ENCODE peak calls at places on chromosomes 16 and 17, in nine cellular contexts. A, L, X, N, B, W, C, F and Z are unnamed samples.

GRCh38 chr17:71527311-71527710 is 593.5 kb upstream of the SOX9 start:
- DNase-seq in A (no peak), L (no peak), X (no peak), N (no peak), B (no peak), W (peak), C (no peak), F (no peak), Z (no peak)

GRCh38 chr17:53135969-53136368 is 686.8 kb upstream of the KIF2B start:
- DNase-seq in A (no peak), L (no peak), X (no peak), N (no peak), B (no peak), W (no peak), C (no peak), F (no peak), Z (no peak)

GRCh38 chr16:31513126-31513525 is 4.9 kb upstream of the RUSF1 start:
- DNase-seq in A (no peak), L (no peak), X (peak), N (no peak), B (peak), W (no peak), C (no peak), F (peak), Z (peak)

GRCh38 chr17:76519667-76520066 is 17.8 kb downstream of the CYGB start:
- DNase-seq in A (no peak), L (no peak), X (no peak), N (no peak), B (no peak), W (no peak), C (no peak), F (no peak), Z (no peak)

GRCh38 chr17:79721993-79722671 is 8.6 kb upstream of the ENPP7 start:
- DNase-seq in A (no peak), L (no peak), X (no peak), N (no peak), B (no peak), W (no peak), C (peak), F (no peak), Z (no peak)

GRCh38 chr16:47143677-47144558 is at the start of gene NETO2:
- DNase-seq in A (no peak), L (peak), X (peak), N (peak), B (no peak), W (no peak), C (peak), F (no peak), Z (no peak)

GRCh38 chr17:77841742-77842141 is 116.8 kb upstream of the TNRC6C start:
- DNase-seq in A (no peak), L (no peak), X (no peak), N (no peak), B (no peak), W (no peak), C (no peak), F (no peak), Z (no peak)

GRCh38 chr17:35931794-35932419 is 1.3 kb upstream of the RDM1 start:
- DNase-seq in A (no peak), L (no peak), X (peak), N (no peak), B (no peak), W (peak), C (no peak), F (no peak), Z (no peak)

GRCh38 chr17:78673395-78673794 is 96.2 kb upstream of the DNAH17 start:
- DNase-seq in A (no peak), L (no peak), X (no peak), N (no peak), B (no peak), W (no peak), C (no peak), F (no peak), Z (no peak)

GRCh38 chr17:82960419-82961271 is 118.8 kb upstream of the METRNL start:
- DNase-seq in A (peak), L (no peak), X (no peak), N (no peak), B (no peak), W (no peak), C (no peak), F (no peak), Z (no peak)

GRCh38 chr17:47896672-47897490 is 845 bp downstream of the SP2 start:
- DNase-seq in A (no peak), L (no peak), X (peak), N (no peak), B (no peak), W (no peak), C (no peak), F (no peak), Z (no peak)

GRCh38 chr16:26863971-26864370 is 202.8 kb upstream of the C16orf82 start:
- DNase-seq in A (no peak), L (no peak), X (no peak), N (no peak), B (no peak), W (no peak), C (no peak), F (no peak), Z (no peak)

GRCh38 chr17:38604479-38605229 is 1.1 kb downstream of the SRCIN1 start:
- DNase-seq in A (no peak), L (no peak), X (no peak), N (no peak), B (no peak), W (no peak), C (peak), F (no peak), Z (no peak)

GRCh38 chr16:84774810-84775209 is 45.0 kb upstream of the CRISPLD2 start:
- DNase-seq in A (no peak), L (no peak), X (peak), N (peak), B (peak), W (peak), C (no peak), F (peak), Z (peak)

GRCh38 chr17:77498875-77499698 is 358.3 kb downstream of the SEC14L1 start:
- DNase-seq in A (no peak), L (peak), X (no peak), N (no peak), B (no peak), W (no peak), C (no peak), F (no peak), Z (no peak)

GRCh38 chr16:50505714-50506542 is 42.3 kb upstream of the NKD1 start:
- DNase-seq in A (no peak), L (no peak), X (no peak), N (no peak), B (no peak), W (no peak), C (no peak), F (no peak), Z (no peak)

GRCh38 chr17:74452027-74452840 is 14.2 kb upstream of the CD300A start:
- DNase-seq in A (no peak), L (no peak), X (no peak), N (no peak), B (no peak), W (no peak), C (no peak), F (no peak), Z (no peak)

GRCh38 chr16:588639-588888 is 1.3 kb upstream of the RAB40C start:
- DNase-seq in A (no peak), L (peak), X (peak), N (no peak), B (no peak), W (no peak), C (no peak), F (no peak), Z (no peak)

GRCh38 chr17:31433091-31433790 is 41.8 kb downstream of the RAB11FIP4 start:
- DNase-seq in A (no peak), L (no peak), X (no peak), N (no peak), B (no peak), W (no peak), C (no peak), F (no peak), Z (no peak)

GRCh38 chr17:2082003-2082862 is 27.3 kb downstream of the HIC1 start:
- DNase-seq in A (no peak), L (no peak), X (no peak), N (no peak), B (peak), W (no peak), C (no peak), F (no peak), Z (no peak)

GRCh38 chr17:29115906-29116651 is 64.1 kb downstream of the MYO18A start:
- DNase-seq in A (no peak), L (no peak), X (peak), N (no peak), B (no peak), W (no peak), C (peak), F (no peak), Z (no peak)

GRCh38 chr16:1613240-1613639 is 1.1 kb downstream of the CRAMP1 start:
- DNase-seq in A (no peak), L (no peak), X (no peak), N (no peak), B (no peak), W (no peak), C (no peak), F (no peak), Z (no peak)

GRCh38 chr16:1614226-1615102 is 2.3 kb downstream of the CRAMP1 start:
- DNase-seq in A (no peak), L (no peak), X (peak), N (peak), B (no peak), W (no peak), C (peak), F (no peak), Z (no peak)

GRCh38 chr16:1612320-1613111 is at the start of gene CRAMP1:
- DNase-seq in A (no peak), L (peak), X (no peak), N (no peak), B (no peak), W (no peak), C (peak), F (no peak), Z (no peak)

GRCh38 chr16:1613728-1614225 is 1.6 kb downstream of the CRAMP1 start:
- DNase-seq in A (no peak), L (no peak), X (no peak), N (no peak), B (no peak), W (no peak), C (no peak), F (no peak), Z (no peak)

GRCh38 chr16:1615761-1616160 is 3.6 kb downstream of the CRAMP1 start:
- DNase-seq in A (no peak), L (no peak), X (no peak), N (no peak), B (peak), W (no peak), C (no peak), F (no peak), Z (no peak)
- H3K4me3 ChIP-seq in A (no peak), L (no peak), X (no peak), N (peak), B (peak), W (peak), C (no peak), F (peak), Z (no peak)

GRCh38 chr16:67162439-67163163 is 1.9 kb upstream of the HSF4 start:
- DNase-seq in A (no peak), L (no peak), X (no peak), N (no peak), B (no peak), W (no peak), C (no peak), F (no peak), Z (no peak)
- H3K4me3 ChIP-seq in A (peak), L (no peak), X (no peak), N (peak), B (no peak), W (no peak), C (no peak), F (peak), Z (no peak)

DNA sequence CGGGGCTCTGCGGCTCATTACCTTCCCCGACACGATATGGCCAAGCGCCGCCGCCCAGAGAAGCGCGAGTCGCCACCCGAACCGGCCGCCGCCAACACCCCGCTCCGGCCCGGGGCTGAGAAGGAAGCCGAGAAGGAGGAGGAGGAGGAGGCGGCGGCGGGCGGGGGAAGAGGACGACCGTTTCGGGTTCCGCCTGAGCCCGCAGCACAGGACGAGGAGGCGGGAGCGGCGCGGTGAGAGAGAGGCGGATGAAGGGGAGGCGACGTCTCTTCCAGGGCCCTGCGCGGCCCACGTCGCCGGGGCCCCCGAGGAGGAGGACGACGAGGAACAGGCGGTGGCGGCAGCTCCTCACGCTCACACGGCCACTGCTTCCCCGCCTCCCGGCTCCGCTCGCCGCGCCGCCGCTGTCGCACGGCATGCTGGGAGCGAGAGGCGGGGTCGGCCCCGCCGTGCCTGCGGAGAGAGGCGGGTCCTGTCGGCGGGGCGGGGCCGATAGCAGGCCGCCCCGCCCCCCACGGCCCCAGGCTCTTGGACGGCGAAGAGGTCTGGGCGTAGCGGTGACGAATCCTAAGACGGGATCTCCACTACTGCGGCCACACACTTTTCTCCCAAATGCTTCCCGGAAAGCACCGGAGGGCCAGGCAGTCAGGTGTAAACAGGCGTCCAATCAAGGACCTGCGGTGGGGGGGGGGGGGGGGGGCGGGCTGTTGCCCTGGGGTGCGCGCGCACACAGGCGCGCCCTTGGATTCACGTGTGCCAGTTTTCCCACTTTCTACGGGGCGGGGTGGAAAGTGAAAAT is 97.3 kb upstream of the METTL9 start:
- DNase-seq in A (peak), L (peak), X (peak), N (peak), B (peak), W (peak), C (peak), F (peak), Z (peak)
- H3K4me3 ChIP-seq in A (peak), L (peak), X (peak), N (peak), B (peak), W (peak), C (peak), F (peak), Z (peak)

DNA sequence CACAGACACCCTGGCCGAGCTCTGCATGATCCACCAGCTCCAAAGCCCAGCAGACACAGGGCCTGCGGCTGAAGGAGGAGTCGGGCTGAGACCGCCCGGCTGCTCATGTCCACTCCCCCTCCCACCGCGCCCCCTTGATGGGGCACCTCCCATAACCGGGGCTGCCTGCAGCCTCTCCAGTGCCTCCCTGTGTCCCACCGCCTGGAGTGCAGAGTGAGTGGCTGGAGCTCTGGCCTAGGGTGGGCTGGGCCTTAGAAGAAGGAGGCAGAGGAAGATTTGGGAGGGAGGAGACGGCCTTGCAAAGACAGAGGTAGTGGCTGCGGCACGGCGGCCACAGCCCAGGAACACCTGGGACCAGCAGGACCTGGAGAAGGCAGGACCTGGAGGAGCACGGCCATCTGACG is 4.0 kb downstream of the CBFA2T3 start:
- DNase-seq in A (no peak), L (no peak), X (no peak), N (no peak), B (no peak), W (no peak), C (no peak), F (no peak), Z (no peak)
- H3K4me3 ChIP-seq in A (no peak), L (no peak), X (no peak), N (no peak), B (no peak), W (no peak), C (no peak), F (no peak), Z (no peak)

DNA sequence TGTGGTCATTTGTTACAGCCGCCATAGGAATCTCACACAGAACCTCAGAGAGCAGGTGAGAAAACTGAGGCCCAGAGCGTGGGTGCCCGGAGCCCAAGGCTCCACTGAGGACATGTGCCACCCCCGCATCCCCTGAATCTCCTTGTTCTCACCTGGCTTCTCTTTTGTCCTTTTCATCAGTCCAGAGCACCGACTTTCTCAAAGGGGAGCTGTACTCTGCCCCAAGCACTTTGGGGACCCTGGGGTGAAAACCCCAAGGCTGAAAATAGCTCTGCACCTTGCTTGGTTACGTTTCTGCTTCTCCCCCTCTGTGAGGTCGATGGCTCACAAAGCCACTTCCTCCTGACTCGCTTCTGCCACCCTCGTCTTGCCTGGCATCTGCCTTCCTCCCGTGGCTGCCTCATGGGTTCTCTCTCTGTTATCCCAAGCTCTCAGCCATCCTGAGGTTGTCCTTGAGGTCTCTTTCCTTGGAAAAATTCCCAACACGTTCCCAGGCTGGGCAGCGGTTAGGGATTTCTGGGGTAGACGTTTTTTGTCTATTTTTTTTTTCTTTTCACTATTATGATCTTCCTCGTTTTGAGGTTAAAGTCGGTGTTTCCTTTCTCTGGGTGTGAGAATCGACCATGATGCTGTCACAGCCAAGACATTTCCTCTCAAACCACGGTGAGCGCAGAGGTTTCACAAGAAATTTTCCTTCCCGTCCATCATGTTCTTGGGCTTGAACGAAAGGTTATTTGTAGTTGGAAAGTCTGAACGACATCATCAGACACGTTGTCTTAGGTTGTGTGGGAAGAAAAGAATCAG is 37.2 kb downstream of the IRF8 start:
- DNase-seq in A (no peak), L (peak), X (no peak), N (no peak), B (no peak), W (no peak), C (no peak), F (no peak), Z (no peak)
- H3K4me3 ChIP-seq in A (no peak), L (peak), X (no peak), N (no peak), B (no peak), W (no peak), C (no peak), F (no peak), Z (no peak)

DNA sequence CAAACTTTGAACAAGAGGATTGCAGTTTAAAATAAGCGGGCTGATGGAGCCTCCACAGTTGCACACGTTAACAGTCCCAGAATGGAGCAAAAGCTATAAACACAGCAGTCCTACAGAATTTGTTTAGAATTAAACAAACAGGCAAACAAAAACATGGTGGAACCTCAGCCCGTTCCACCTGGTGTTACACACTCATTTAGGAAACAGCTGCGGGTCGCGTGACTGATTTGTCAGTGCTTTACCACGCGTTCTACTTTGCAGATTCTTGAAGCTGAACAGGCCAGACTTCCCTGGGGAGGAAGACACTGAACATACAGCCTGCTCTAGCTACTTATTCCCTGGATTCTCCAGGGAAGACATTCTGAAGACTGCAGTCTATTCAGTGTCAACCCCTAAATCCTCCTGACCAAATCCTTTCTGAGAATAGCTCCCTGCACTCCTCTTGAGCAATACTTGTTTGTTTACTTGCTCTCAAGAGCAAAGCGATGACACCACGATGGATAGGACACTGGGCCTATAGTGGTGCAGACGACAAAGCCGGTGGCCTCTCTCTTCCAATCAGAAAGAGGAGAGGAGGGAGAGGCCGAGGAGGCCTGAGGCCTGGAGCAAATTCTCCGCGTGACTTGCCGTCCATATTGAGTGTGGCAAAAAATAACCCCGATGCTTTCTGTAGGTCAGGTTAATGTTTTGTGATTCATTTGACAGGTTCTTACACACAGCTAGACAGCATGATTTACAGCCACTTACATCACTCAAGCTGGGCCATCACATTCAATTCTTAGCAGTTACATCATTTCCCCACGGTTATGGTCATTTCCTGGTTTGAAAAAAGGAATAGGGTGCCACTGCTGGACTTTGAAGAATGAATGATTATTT is 4.0 kb upstream of the MAP1LC3B start:
- DNase-seq in A (peak), L (peak), X (peak), N (peak), B (peak), W (peak), C (peak), F (peak), Z (peak)
- H3K4me3 ChIP-seq in A (peak), L (peak), X (peak), N (peak), B (no peak), W (no peak), C (peak), F (no peak), Z (no peak)

GRCh38 chr16:29678691-29679267 is at the start of gene QPRT:
- DNase-seq in A (no peak), L (no peak), X (peak), N (no peak), B (no peak), W (no peak), C (no peak), F (no peak), Z (no peak)
- H3K4me3 ChIP-seq in A (peak), L (peak), X (peak), N (peak), B (peak), W (peak), C (no peak), F (peak), Z (peak)